ENCODE peak calls at places on chromosomes 1 and 21, in ten cellular contexts. Y, Z, Q, B, G, P, S, U, J and M are unnamed samples.
A peak's percentile ranks its signal among the peaks of the same experiment; 100 is the strongest.

GRCh38 chr1:32701951-32702598 is 495 bp downstream of the SYNC start:
- DNase-seq in Y (peak; percentile 74), Z (peak; percentile 33), Q (peak; percentile 26), B (peak; percentile 53), G (no peak), P (peak; percentile 76), S (no peak), U (no peak), J (peak; percentile 41), M (peak; percentile 42)

GRCh38 chr1:1169429-1170214 is 4.1 kb upstream of the TTLL10 start:
- DNase-seq in Y (no peak), Z (no peak), Q (no peak), B (peak; percentile 9), G (no peak), P (peak; percentile 75), S (no peak), U (no peak), J (no peak), M (no peak)

GRCh38 chr1:14367444-14367843 is 231.0 kb upstream of the KAZN start:
- DNase-seq in Y (no peak), Z (no peak), Q (no peak), B (no peak), G (no peak), P (no peak), S (no peak), U (no peak), J (no peak), M (no peak)

GRCh38 chr1:232622981-232623380 is 7.0 kb downstream of the SIPA1L2 start:
- DNase-seq in Y (no peak), Z (no peak), Q (no peak), B (no peak), G (no peak), P (no peak), S (no peak), U (no peak), J (no peak), M (no peak)

GRCh38 chr1:5125208-5125607 is 470.8 kb downstream of the AJAP1 start:
- DNase-seq in Y (no peak), Z (no peak), Q (no peak), B (no peak), G (no peak), P (no peak), S (no peak), U (no peak), J (no peak), M (no peak)

GRCh38 chr1:192104852-192105251 is 53.4 kb upstream of the RGS18 start:
- DNase-seq in Y (no peak), Z (peak; percentile 89), Q (peak; percentile 96), B (no peak), G (no peak), P (no peak), S (no peak), U (no peak), J (no peak), M (no peak)

GRCh38 chr1:73860421-73860950 is 337.5 kb downstream of the LRRIQ3 start:
- DNase-seq in Y (no peak), Z (no peak), Q (no peak), B (no peak), G (no peak), P (no peak), S (no peak), U (no peak), J (no peak), M (no peak)

GRCh38 chr1:94597701-94598100 is 56.1 kb upstream of the F3 start:
- DNase-seq in Y (no peak), Z (peak; percentile 78), Q (no peak), B (no peak), G (no peak), P (no peak), S (no peak), U (no peak), J (no peak), M (no peak)

GRCh38 chr1:14929547-14930223 is 223.9 kb upstream of the TMEM51 start:
- DNase-seq in Y (no peak), Z (peak; percentile 86), Q (no peak), B (peak; percentile 55), G (no peak), P (no peak), S (peak; percentile 67), U (peak; percentile 54), J (no peak), M (peak; percentile 69)

GRCh38 chr1:116374340-116375164 is 1.5 kb downstream of the ATP1A1 start:
- DNase-seq in Y (no peak), Z (no peak), Q (peak; percentile 16), B (no peak), G (no peak), P (peak; percentile 76), S (peak; percentile 33), U (no peak), J (no peak), M (no peak)

GRCh38 chr1:33876970-33877680 is 13.2 kb downstream of the HMGB4 start:
- DNase-seq in Y (no peak), Z (peak; percentile 28), Q (no peak), B (no peak), G (no peak), P (no peak), S (no peak), U (no peak), J (no peak), M (no peak)

GRCh38 chr1:217528271-217528670 is 102.6 kb downstream of the GPATCH2 start:
- DNase-seq in Y (no peak), Z (peak; percentile 77), Q (no peak), B (no peak), G (no peak), P (no peak), S (no peak), U (no peak), J (no peak), M (no peak)

GRCh38 chr1:81032973-81033425 is 767.7 kb upstream of the ADGRL2 start:
- DNase-seq in Y (no peak), Z (no peak), Q (no peak), B (no peak), G (no peak), P (no peak), S (no peak), U (no peak), J (no peak), M (no peak)

GRCh38 chr1:247845693-247846017 is 4.0 kb upstream of the OR11L1 start:
- DNase-seq in Y (no peak), Z (no peak), Q (no peak), B (no peak), G (no peak), P (no peak), S (no peak), U (no peak), J (no peak), M (no peak)
- H3K9me3 ChIP-seq in Y (no peaks in the 10 kb centered on the region), Z (peaks cover 21% of the 10 kb centered on the region), Q (peaks cover 2% of the 10 kb centered on the region), B (no peaks in the 10 kb centered on the region), G (no peaks in the 10 kb centered on the region), P (no peaks in the 10 kb centered on the region), S (no peaks in the 10 kb centered on the region), U (no peaks in the 10 kb centered on the region), J (no peaks in the 10 kb centered on the region), M (no peaks in the 10 kb centered on the region)

DNA sequence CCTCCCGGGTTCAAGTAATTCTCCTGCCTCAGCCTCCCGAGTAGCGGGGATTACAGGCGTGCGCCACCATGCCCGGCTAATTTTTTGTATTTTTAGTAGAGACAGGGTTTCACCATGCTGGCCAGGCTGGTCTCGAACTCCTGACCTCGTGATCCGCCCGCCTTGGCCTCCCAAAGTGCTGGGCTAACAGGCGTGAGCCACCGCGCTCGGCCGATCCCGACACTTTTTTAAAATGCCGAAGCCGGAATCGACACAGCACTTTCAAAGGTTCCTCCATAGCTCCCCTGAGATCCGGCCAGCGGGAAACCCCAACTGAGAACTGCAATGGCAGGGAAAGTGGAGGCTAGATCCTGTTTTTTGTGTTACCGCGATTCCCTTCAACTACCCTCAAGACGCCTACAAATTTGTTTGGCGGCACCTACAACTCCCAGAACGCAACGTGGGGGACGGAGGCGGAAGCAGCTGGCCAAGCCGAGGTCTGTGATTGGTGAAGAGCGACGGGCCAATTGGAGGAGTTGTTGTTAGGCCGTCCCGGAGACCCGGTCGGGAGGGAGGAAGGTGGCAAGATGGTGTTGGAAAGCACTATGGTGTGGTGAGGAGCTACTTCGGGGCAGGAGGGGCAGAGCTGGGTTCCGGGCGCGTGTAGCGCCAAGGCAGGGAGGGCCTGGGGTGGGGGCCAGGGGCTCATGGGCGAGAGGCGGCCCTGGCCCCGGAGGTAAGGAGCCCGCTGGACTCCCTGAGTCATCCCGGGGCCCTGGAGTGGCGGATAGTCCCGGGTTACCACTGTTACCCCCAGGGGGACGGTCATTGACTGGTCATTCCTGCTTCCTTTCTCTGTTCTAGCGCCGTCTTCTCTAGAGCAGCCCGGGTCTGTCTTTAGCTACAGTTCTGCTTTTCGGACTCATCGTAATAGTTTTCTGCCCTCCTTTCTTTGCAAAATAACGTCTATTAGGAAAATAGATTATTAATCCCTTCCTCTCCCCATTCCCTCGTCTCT is at the start of gene PSMD4:
- DNase-seq in Y (peak; percentile 98), Z (peak; percentile 96), Q (peak; percentile 98), B (peak; percentile 94), G (peak; percentile 96), P (peak; percentile 95), S (peak; percentile 94), U (peak; percentile 94), J (peak; percentile 96), M (peak; percentile 97)
- TF ChIP-seq POLR2A in Y (peak; percentile 80), Z (peak; percentile 91), Q (peak; percentile 96), B (peak; percentile 69), G (peak; percentile 94), P (no peak), S (peak; percentile 72), U (peak; percentile 68), J (no peak), M (no peak)

DNA sequence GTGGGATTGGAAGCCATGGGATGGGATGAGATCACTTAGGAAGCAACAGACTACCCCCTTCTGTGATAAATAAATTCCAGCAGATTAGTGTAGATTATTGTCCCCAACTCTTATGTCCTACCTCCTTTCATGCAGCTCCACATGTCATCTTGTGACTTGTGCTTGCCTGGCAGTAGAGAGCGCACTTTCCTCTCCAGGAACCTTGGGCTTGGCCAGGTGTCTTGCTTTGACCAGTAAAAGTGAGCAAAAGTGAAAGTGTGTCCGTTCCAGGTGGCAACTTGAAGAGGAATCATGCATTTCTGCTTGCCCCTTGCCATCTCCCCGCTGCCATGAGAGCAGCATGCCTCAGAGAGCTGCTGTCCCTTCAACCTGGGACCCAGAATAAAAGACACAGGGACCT is 122.9 kb upstream of the ERG start:
- DNase-seq in Y (no peak), Z (no peak), Q (no peak), B (no peak), G (no peak), P (no peak), S (no peak), U (no peak), J (no peak), M (no peak)
- H3K36me3 ChIP-seq in Y (no peaks in the 10 kb centered on the region), Z (no peaks in the 10 kb centered on the region), Q (no peaks in the 10 kb centered on the region), B (no peaks in the 10 kb centered on the region), G (no peaks in the 10 kb centered on the region), P (no peaks in the 10 kb centered on the region), S (no peaks in the 10 kb centered on the region), U (no peaks in the 10 kb centered on the region), J (no peaks in the 10 kb centered on the region), M (no peaks in the 10 kb centered on the region)

GRCh38 chr1:44946720-44947059 is 39.7 kb downstream of the EIF2B3 start:
- DNase-seq in Y (no peak), Z (no peak), Q (no peak), B (no peak), G (no peak), P (no peak), S (no peak), U (no peak), J (no peak), M (no peak)
- H3K9me3 ChIP-seq in Y (no peaks in the 10 kb centered on the region), Z (no peaks in the 10 kb centered on the region), Q (no peaks in the 10 kb centered on the region), B (no peaks in the 10 kb centered on the region), G (no peaks in the 10 kb centered on the region), P (no peaks in the 10 kb centered on the region), S (no peaks in the 10 kb centered on the region), U (no peaks in the 10 kb centered on the region), J (no peaks in the 10 kb centered on the region), M (no peaks in the 10 kb centered on the region)